ENCODE peak calls at places on chromosomes 7 and 10, in eight cellular contexts. F is AG09319, U is cardiac fibroblast, P is right lobe of liver, D is tibial nerve, H is A549, S is OCI-LY7, B is heart right ventricle. N is an unnamed sample.

GRCh38 chr7:66699998-66700397 is 40.5 kb upstream of the RABGEF1 start:
- DNase-seq in D (no peak), S (no peak), H (no peak), F (no peak), P (no peak), U (peak; percentile 72), B (peak; percentile 56), N (no peak)

GRCh38 chr7:78450754-78451153 is 652.2 kb downstream of the PHTF2 start:
- DNase-seq in U (no peak), H (no peak), S (no peak), P (no peak), F (no peak), D (no peak), B (no peak), N (no peak)

GRCh38 chr10:7525314-7526016 is 114.6 kb upstream of the SFMBT2 start:
- DNase-seq in P (no peak), H (peak; percentile 64), U (peak; percentile 82), B (peak; percentile 81), S (peak; percentile 83), F (peak; percentile 41), D (peak; percentile 93), N (peak; percentile 68)

GRCh38 chr7:132004528-132004927 is 448.1 kb upstream of the PODXL start:
- DNase-seq in F (no peak), S (no peak), P (no peak), U (peak; percentile 49), H (no peak), B (peak; percentile 30), D (no peak), N (peak; percentile 25)

GRCh38 chr10:62083413-62083794 is 181.9 kb downstream of the ARID5B start:
- DNase-seq in P (no peak), U (peak; percentile 79), F (no peak), D (no peak), S (no peak), H (no peak), B (peak; percentile 39), N (no peak)

GRCh38 chr7:156475666-156476065 is 164.9 kb upstream of the RNF32 start:
- DNase-seq in U (peak; percentile 12), D (no peak), S (no peak), F (peak; percentile 3), P (no peak), H (peak; percentile 37), B (no peak), N (peak; percentile 44)

GRCh38 chr7:29243777-29244655 is 49.4 kb downstream of the CHN2 start:
- DNase-seq in F (no peak), P (no peak), U (no peak), D (no peak), S (peak; percentile 9), H (no peak), B (no peak), N (no peak)

GRCh38 chr7:42945821-42946615 is 13.8 kb downstream of the MRPL32 start:
- DNase-seq in P (no peak), U (no peak), D (no peak), B (no peak), H (no peak), F (no peak), S (peak; percentile 33), N (no peak)

GRCh38 chr10:59362184-59362966 is at the start of gene FAM13C:
- DNase-seq in P (peak; percentile 82), D (peak; percentile 28), B (peak; percentile 64), H (peak; percentile 7), U (peak; percentile 66), F (peak; percentile 10), S (no peak), N (peak; percentile 1)

GRCh38 chr10:131214521-131215244 is 96.8 kb downstream of the TCERG1L start:
- DNase-seq in U (no peak), F (no peak), P (no peak), D (no peak), S (no peak), H (no peak), B (no peak), N (no peak)

GRCh38 chr10:124150807-124151417 is 57.5 kb upstream of the CHST15 start:
- DNase-seq in H (no peak), U (no peak), S (no peak), F (no peak), B (no peak), D (no peak), P (no peak), N (no peak)

GRCh38 chr10:29688230-29688634 is 53.5 kb upstream of the SVIL start:
- DNase-seq in F (no peak), U (peak; percentile 17), H (no peak), B (no peak), P (no peak), D (no peak), S (no peak), N (no peak)

GRCh38 chr7:124201768-124202349 is 169.0 kb upstream of the TMEM229A start:
- DNase-seq in U (peak; percentile 16), S (no peak), B (no peak), H (no peak), D (no peak), P (no peak), F (no peak), N (no peak)

GRCh38 chr10:17851611-17852010 is 42.5 kb downstream of the MRC1 start:
- DNase-seq in U (no peak), H (no peak), S (no peak), F (no peak), B (peak; percentile 38), D (peak; percentile 61), P (no peak), N (no peak)

GRCh38 chr10:103835121-103836045 is 20.0 kb downstream of the SH3PXD2A start:
- DNase-seq in S (peak; percentile 56), B (peak; percentile 87), P (peak; percentile 83), D (peak; percentile 63), U (peak; percentile 95), H (no peak), F (peak; percentile 58), N (no peak)

GRCh38 chr7:158318511-158318913 is 269.1 kb downstream of the PTPRN2 start:
- DNase-seq in S (no peak), D (no peak), P (no peak), F (no peak), B (no peak), U (no peak), H (no peak), N (no peak)

GRCh38 chr10:69807122-69807521 is 5.4 kb downstream of the COL13A1 start:
- DNase-seq in D (no peak), S (no peak), F (no peak), P (no peak), H (peak; percentile 40), B (no peak), U (peak; percentile 65), N (peak; percentile 82)

GRCh38 chr10:80496555-80497172 is 41.0 kb upstream of the SH2D4B start:
- DNase-seq in H (no peak), D (no peak), B (no peak), P (no peak), F (no peak), U (no peak), S (no peak), N (no peak)

GRCh38 chr7:57178768-57179139 is 46.5 kb upstream of the ZNF479 start:
- DNase-seq in B (no peak), P (no peak), F (no peak), U (no peak), S (no peak), D (no peak), H (no peak), N (no peak)

GRCh38 chr10:13750299-13751190 is 163.8 kb downstream of the PRPF18 start:
- DNase-seq in F (no peak), D (no peak), U (no peak), P (no peak), B (no peak), H (no peak), S (no peak), N (no peak)
- TF ChIP-seq CTCF in F (no peak), D (no peak), U (no peak), P (no peak), B (no peak), H (no peak), S (no peak), N (no peak)

DNA sequence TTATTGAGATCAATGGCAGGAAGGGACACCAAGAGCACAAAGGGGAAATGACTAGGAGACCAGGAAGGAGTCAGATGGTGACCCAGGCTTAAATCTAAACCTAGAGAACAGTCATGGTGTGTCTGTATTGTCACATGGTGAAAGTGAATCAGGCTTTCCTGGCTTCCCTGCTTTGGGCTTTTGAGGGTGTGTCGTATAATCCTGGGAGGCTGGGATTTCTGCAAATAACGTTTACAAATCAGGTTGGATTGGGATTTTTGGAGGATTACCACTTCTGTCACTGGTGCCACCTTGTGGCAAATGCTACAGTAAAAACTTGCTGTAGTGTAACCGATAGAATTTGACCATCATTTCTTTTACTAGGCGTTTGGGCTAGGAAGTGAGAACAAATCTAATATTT is 502.6 kb downstream of the NRG3 start:
- DNase-seq in U (peak; percentile 26), S (no peak), H (no peak), D (no peak), B (no peak), F (no peak), P (no peak), N (no peak)
- TF ChIP-seq CTCF in U (peak; percentile 44), S (peak; percentile 56), H (no peak), D (no peak), B (peak; percentile 42), F (no peak), P (peak; percentile 39), N (peak; percentile 13)

GRCh38 chr7:151631968-151632749 is 112.5 kb upstream of the RHEB start:
- DNase-seq in D (peak; percentile 41), S (peak; percentile 86), H (peak; percentile 49), P (peak; percentile 90), F (peak; percentile 42), B (peak; percentile 84), U (peak; percentile 89), N (peak; percentile 51)
- TF ChIP-seq CTCF in D (peak; percentile 56), S (peak; percentile 52), H (peak; percentile 82), P (peak; percentile 26), F (peak; percentile 14), B (peak; percentile 18), U (no peak), N (peak; percentile 56)

GRCh38 chr10:84118395-84119006 is 20.8 kb upstream of the GHITM start:
- DNase-seq in H (no peak), D (no peak), P (no peak), U (no peak), S (no peak), F (no peak), B (no peak), N (no peak)

GRCh38 chr10:84108797-84109196 is 30.5 kb upstream of the GHITM start:
- DNase-seq in U (no peak), S (no peak), B (no peak), P (no peak), H (no peak), D (no peak), F (no peak), N (no peak)

GRCh38 chr10:84117683-84118394 is 21.5 kb upstream of the GHITM start:
- DNase-seq in F (no peak), U (no peak), H (no peak), S (no peak), B (no peak), P (no peak), D (no peak), N (no peak)

DNA sequence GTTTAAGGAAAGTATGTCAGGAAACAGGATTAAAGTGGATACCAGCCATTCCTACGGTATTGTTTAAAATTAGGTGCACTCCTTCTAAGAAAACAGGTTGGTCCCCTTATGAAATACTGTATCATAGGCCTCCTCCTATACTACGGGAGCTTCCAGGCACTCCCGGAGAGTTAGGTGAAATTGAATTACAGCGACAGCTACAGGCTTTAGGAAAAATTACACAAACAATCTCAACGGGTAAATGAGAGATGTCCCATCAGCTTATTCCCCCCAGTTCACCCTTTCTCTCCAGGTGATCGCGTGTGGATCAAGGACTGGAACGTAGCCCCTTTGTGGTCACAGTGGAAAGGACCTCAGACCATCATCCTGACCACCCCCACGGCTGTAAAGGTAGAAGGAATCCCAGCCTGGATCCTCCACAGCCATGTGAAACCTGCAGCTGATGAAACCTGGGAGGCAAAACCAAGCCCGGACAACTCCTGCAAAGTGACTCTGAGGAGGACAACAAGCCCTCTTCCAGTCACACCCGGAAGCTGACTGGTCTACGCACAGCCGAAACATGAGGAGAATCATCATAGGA is 25.1 kb upstream of the GHITM start:
- DNase-seq in D (no peak), S (peak; percentile 3), P (no peak), F (no peak), B (no peak), H (no peak), U (no peak), N (no peak)
- TF ChIP-seq CTCF in D (no peak), S (peak; percentile 55), P (no peak), F (no peak), B (peak; percentile 35), H (peak; percentile 23), U (peak; percentile 16), N (peak; percentile 54)